ENCODE peak calls at places on chromosomes 11 and 22, in four cellular contexts. One of them, this sample, is unnamed.
A peak's percentile ranks its signal among the peaks of the same experiment; 100 is the strongest.

GRCh38 chr11:64251986-64252837 is 882 bp downstream of the PLCB3 start:
- DNase-seq in heart left ventricle: peak; percentile 66
- DNase-seq in B cell: no peak
- DNase-seq in cardiac muscle cell: peak; percentile 43
- DNase-seq in this sample: peak; percentile 50

GRCh38 chr22:45142376-45142775 is 21.3 kb upstream of the NUP50 start:
- DNase-seq in cardiac muscle cell: no peak
- DNase-seq in heart left ventricle: no peak
- DNase-seq in B cell: no peak
- DNase-seq in this sample: no peak

GRCh38 chr11:19122966-19123615 is 6.1 kb downstream of the ZDHHC13 start:
- DNase-seq in heart left ventricle: no peak
- DNase-seq in B cell: no peak
- DNase-seq in cardiac muscle cell: no peak
- DNase-seq in this sample: no peak

GRCh38 chr22:37229012-37229804 is 14.9 kb downstream of the RAC2 start:
- DNase-seq in B cell: no peak
- DNase-seq in heart left ventricle: no peak
- DNase-seq in cardiac muscle cell: peak; percentile 92
- DNase-seq in this sample: no peak

GRCh38 chr11:64556044-64556720 is 34.8 kb upstream of the SLC22A12 start:
- DNase-seq in cardiac muscle cell: no peak
- DNase-seq in B cell: no peak
- DNase-seq in heart left ventricle: no peak
- DNase-seq in this sample: no peak

GRCh38 chr11:2592559-2593392 is 107.0 kb downstream of the KCNQ1OT1 start:
- DNase-seq in cardiac muscle cell: no peak
- DNase-seq in heart left ventricle: no peak
- DNase-seq in B cell: no peak
- DNase-seq in this sample: peak; percentile 12

GRCh38 chr11:75328426-75329277 is 22.8 kb downstream of the ARRB1 start:
- DNase-seq in cardiac muscle cell: peak; percentile 84
- DNase-seq in heart left ventricle: peak; percentile 79
- DNase-seq in B cell: no peak
- DNase-seq in this sample: no peak

GRCh38 chr11:132402056-132402684 is 1031.8 kb downstream of the NTM start:
- DNase-seq in heart left ventricle: peak; percentile 45
- DNase-seq in B cell: no peak
- DNase-seq in cardiac muscle cell: peak; percentile 30
- DNase-seq in this sample: peak; percentile 54

GRCh38 chr11:38824573-38824972 is 2226.5 kb upstream of the RAG2 start:
- DNase-seq in heart left ventricle: no peak
- DNase-seq in B cell: no peak
- DNase-seq in cardiac muscle cell: peak; percentile 25
- DNase-seq in this sample: no peak

GRCh38 chr22:47337161-47337621 is 574.7 kb downstream of the TBC1D22A start:
- DNase-seq in heart left ventricle: no peak
- DNase-seq in B cell: no peak
- DNase-seq in cardiac muscle cell: peak; percentile 79
- DNase-seq in this sample: no peak

GRCh38 chr11:18785416-18785815 is 6.2 kb downstream of the PTPN5 start:
- DNase-seq in heart left ventricle: no peak
- DNase-seq in B cell: no peak
- DNase-seq in cardiac muscle cell: no peak
- DNase-seq in this sample: no peak

GRCh38 chr22:21641417-21641794 is 696 bp upstream of the SDF2L1 start:
- DNase-seq in cardiac muscle cell: peak; percentile 64
- DNase-seq in heart left ventricle: no peak
- DNase-seq in B cell: no peak
- DNase-seq in this sample: no peak

GRCh38 chr22:27210111-27210739 is 552.8 kb downstream of the MIAT start:
- DNase-seq in heart left ventricle: no peak
- DNase-seq in cardiac muscle cell: no peak
- DNase-seq in B cell: no peak
- DNase-seq in this sample: no peak

GRCh38 chr11:104033134-104033533 is 3.3 kb upstream of the DDI1 start:
- DNase-seq in cardiac muscle cell: peak; percentile 93
- DNase-seq in heart left ventricle: no peak
- DNase-seq in B cell: no peak
- DNase-seq in this sample: no peak

GRCh38 chr11:96161271-96162089 is 181.5 kb downstream of the MAML2 start:
- DNase-seq in cardiac muscle cell: peak; percentile 58
- DNase-seq in B cell: no peak
- DNase-seq in heart left ventricle: no peak
- DNase-seq in this sample: no peak

GRCh38 chr11:66854729-66855211 is 2.1 kb upstream of the LRFN4 start:
- DNase-seq in heart left ventricle: no peak
- DNase-seq in cardiac muscle cell: no peak
- DNase-seq in B cell: no peak
- DNase-seq in this sample: no peak

GRCh38 chr11:42237701-42238235 is 778.3 kb upstream of the LRRC4C start:
- DNase-seq in heart left ventricle: no peak
- DNase-seq in B cell: no peak
- DNase-seq in cardiac muscle cell: peak; percentile 44
- DNase-seq in this sample: no peak

GRCh38 chr22:24696551-24697001 is 77.9 kb downstream of the PIWIL3 start:
- DNase-seq in heart left ventricle: peak; percentile 37
- DNase-seq in cardiac muscle cell: no peak
- DNase-seq in B cell: no peak
- DNase-seq in this sample: no peak

GRCh38 chr22:32802291-32802826 is 854 bp downstream of the TIMP3 start:
- DNase-seq in B cell: no peak
- DNase-seq in cardiac muscle cell: peak; percentile 41
- DNase-seq in heart left ventricle: no peak
- DNase-seq in this sample: no peak

GRCh38 chr11:17734986-17735822 is 623 bp downstream of the KCNC1 start:
- DNase-seq in heart left ventricle: peak; percentile 78
- DNase-seq in cardiac muscle cell: peak; percentile 82
- DNase-seq in B cell: no peak
- DNase-seq in this sample: peak; percentile 65

GRCh38 chr22:21712751-21713427 is 22.7 kb downstream of the YPEL1 start:
- DNase-seq in heart left ventricle: peak; percentile 70
- DNase-seq in cardiac muscle cell: peak; percentile 86
- DNase-seq in B cell: peak; percentile 75
- DNase-seq in this sample: peak; percentile 80

GRCh38 chr11:29306527-29306926 is 710.3 kb downstream of the KCNA4 start:
- DNase-seq in cardiac muscle cell: peak; percentile 92
- DNase-seq in heart left ventricle: no peak
- DNase-seq in B cell: no peak
- DNase-seq in this sample: no peak

GRCh38 chr11:35347921-35348331 is 71.4 kb downstream of the SLC1A2 start:
- DNase-seq in heart left ventricle: peak; percentile 35
- DNase-seq in B cell: no peak
- DNase-seq in cardiac muscle cell: peak; percentile 66
- DNase-seq in this sample: no peak

GRCh38 chr22:39959640-39960447 is at the start of gene TMA7B:
- DNase-seq in cardiac muscle cell: peak; percentile 70
- DNase-seq in B cell: no peak
- DNase-seq in heart left ventricle: no peak
- DNase-seq in this sample: no peak

GRCh38 chr11:35166369-35167360 is 27.7 kb downstream of the CD44 start:
- DNase-seq in B cell: no peak
- DNase-seq in heart left ventricle: peak; percentile 27
- DNase-seq in cardiac muscle cell: peak; percentile 55
- DNase-seq in this sample: no peak

GRCh38 chr11:117606211-117606610 is 190.8 kb downstream of the DSCAML1 start:
- DNase-seq in heart left ventricle: no peak
- DNase-seq in cardiac muscle cell: no peak
- DNase-seq in B cell: no peak
- DNase-seq in this sample: peak; percentile 72

GRCh38 chr22:37426532-37427127 is 649 bp downstream of the ELFN2 start:
- DNase-seq in heart left ventricle: no peak
- DNase-seq in cardiac muscle cell: no peak
- DNase-seq in B cell: no peak
- DNase-seq in this sample: no peak

GRCh38 chr22:29520851-29521250 is 32.7 kb downstream of the THOC5 start:
- DNase-seq in heart left ventricle: no peak
- DNase-seq in cardiac muscle cell: peak; percentile 82
- DNase-seq in B cell: no peak
- DNase-seq in this sample: no peak

GRCh38 chr11:68773521-68774187 is 22.3 kb upstream of the TESMIN start:
- DNase-seq in cardiac muscle cell: no peak
- DNase-seq in B cell: no peak
- DNase-seq in heart left ventricle: no peak
- DNase-seq in this sample: no peak

GRCh38 chr11:20116825-20117224 is 43.5 kb downstream of the DBX1 start:
- DNase-seq in heart left ventricle: no peak
- DNase-seq in cardiac muscle cell: no peak
- DNase-seq in B cell: no peak
- DNase-seq in this sample: no peak

GRCh38 chr11:121881806-121882205 is 234.2 kb downstream of the BLID start:
- DNase-seq in cardiac muscle cell: peak; percentile 31
- DNase-seq in heart left ventricle: no peak
- DNase-seq in B cell: no peak
- DNase-seq in this sample: no peak

GRCh38 chr11:64742940-64743590 is 877 bp downstream of the RASGRP2 start:
- DNase-seq in B cell: peak; percentile 69
- DNase-seq in heart left ventricle: peak; percentile 90
- DNase-seq in cardiac muscle cell: peak; percentile 55
- DNase-seq in this sample: peak; percentile 92

GRCh38 chr11:75571625-75572024 is 9.6 kb downstream of the SERPINH1 start:
- DNase-seq in B cell: no peak
- DNase-seq in heart left ventricle: no peak
- DNase-seq in cardiac muscle cell: no peak
- DNase-seq in this sample: no peak

GRCh38 chr22:33867118-33867863 is 53.0 kb downstream of the LARGE1 start:
- DNase-seq in heart left ventricle: no peak
- DNase-seq in B cell: no peak
- DNase-seq in cardiac muscle cell: no peak
- DNase-seq in this sample: no peak

GRCh38 chr11:82843057-82843795 is 57.0 kb downstream of the PRCP start:
- DNase-seq in B cell: no peak
- DNase-seq in heart left ventricle: no peak
- DNase-seq in cardiac muscle cell: no peak
- DNase-seq in this sample: no peak

GRCh38 chr22:36365020-36365411 is 22.8 kb downstream of the MYH9 start:
- DNase-seq in cardiac muscle cell: peak; percentile 90
- DNase-seq in heart left ventricle: no peak
- DNase-seq in B cell: peak; percentile 77
- DNase-seq in this sample: peak; percentile 77

GRCh38 chr11:125872138-125872491 is 15.4 kb upstream of the HYLS1 start:
- DNase-seq in heart left ventricle: no peak
- DNase-seq in B cell: no peak
- DNase-seq in cardiac muscle cell: no peak
- DNase-seq in this sample: no peak

GRCh38 chr22:29695129-29695926 is 24.5 kb upstream of the CABP7 start:
- DNase-seq in heart left ventricle: no peak
- DNase-seq in B cell: no peak
- DNase-seq in cardiac muscle cell: no peak
- DNase-seq in this sample: no peak

GRCh38 chr11:72814139-72814830 is at the start of gene ATG16L2:
- DNase-seq in cardiac muscle cell: peak; percentile 89
- DNase-seq in heart left ventricle: peak; percentile 90
- DNase-seq in B cell: peak; percentile 88
- DNase-seq in this sample: peak; percentile 95
- TF ChIP-seq CTCF in cardiac muscle cell: peak; percentile 5
- TF ChIP-seq CTCF in heart left ventricle: no peak
- TF ChIP-seq CTCF in B cell: peak; percentile 34
- TF ChIP-seq CTCF in this sample: peak; percentile 25

DNA sequence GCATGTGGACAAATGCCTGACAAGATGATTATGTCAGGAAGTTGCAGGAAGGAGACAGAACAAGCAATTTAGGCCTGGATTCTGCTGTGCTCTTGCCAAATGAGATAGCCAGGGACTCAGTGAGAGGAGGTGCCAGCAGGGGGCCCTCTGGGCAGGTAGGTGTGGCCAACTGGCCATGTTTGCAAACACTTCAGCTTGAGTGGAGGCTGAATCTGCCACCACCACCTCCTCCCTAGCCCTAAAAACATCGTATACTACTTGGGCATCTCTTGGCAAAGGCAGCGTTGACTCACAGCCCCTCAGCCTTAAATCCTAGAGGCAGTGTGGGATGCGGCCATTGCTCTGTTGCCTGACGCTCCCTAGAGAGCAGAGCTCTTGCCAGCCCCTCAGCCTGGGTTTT is 95.1 kb upstream of the PLET1 start:
- DNase-seq in heart left ventricle: peak; percentile 29
- DNase-seq in B cell: no peak
- DNase-seq in cardiac muscle cell: peak; percentile 72
- DNase-seq in this sample: no peak
- TF ChIP-seq CTCF in heart left ventricle: no peak
- TF ChIP-seq CTCF in B cell: no peak
- TF ChIP-seq CTCF in cardiac muscle cell: peak; percentile 53
- TF ChIP-seq CTCF in this sample: no peak

GRCh38 chr11:597166-597725 is 18.5 kb downstream of the IRF7 start:
- DNase-seq in heart left ventricle: no peak
- DNase-seq in cardiac muscle cell: no peak
- DNase-seq in B cell: no peak
- DNase-seq in this sample: no peak
- TF ChIP-seq CTCF in heart left ventricle: no peak
- TF ChIP-seq CTCF in cardiac muscle cell: no peak
- TF ChIP-seq CTCF in B cell: no peak
- TF ChIP-seq CTCF in this sample: no peak

DNA sequence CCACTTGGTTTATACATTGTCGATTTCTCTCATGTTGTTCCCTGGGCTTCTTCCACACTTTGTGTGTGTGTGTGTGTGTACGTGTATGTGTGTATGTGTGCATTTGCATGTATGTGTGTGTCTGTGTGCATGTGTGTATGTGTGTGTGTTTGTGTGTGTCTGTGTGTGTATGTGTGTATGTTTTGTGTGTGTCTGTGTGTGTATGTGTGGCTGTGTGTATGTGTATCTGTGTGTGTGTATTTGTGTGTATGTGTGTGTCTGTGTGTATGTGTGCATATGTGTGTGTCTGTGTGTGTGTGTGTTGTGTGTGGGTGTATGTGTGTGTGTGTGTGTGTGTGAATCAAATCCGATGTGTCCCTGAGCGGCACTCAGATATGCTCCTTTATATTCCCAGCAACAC is 4.5 kb upstream of the SCGB1D2 start:
- DNase-seq in heart left ventricle: no peak
- DNase-seq in cardiac muscle cell: no peak
- DNase-seq in B cell: no peak
- DNase-seq in this sample: no peak
- TF ChIP-seq CTCF in heart left ventricle: no peak
- TF ChIP-seq CTCF in cardiac muscle cell: no peak
- TF ChIP-seq CTCF in B cell: no peak
- TF ChIP-seq CTCF in this sample: no peak